ENCODE peak calls at places on chromosomes 11 and 22, in six cellular contexts. X is cardiac fibroblast, K is psoas muscle, V is mucosa of descending colon, G is spleen, L is kidney. C is an unnamed sample.

GRCh38 chr11:103055174-103055890 is 36.6 kb downstream of the DCUN1D5 start:
- DNase-seq in X (peak), K (no peak), V (no peak), G (no peak), L (no peak), C (no peak)

GRCh38 chr11:117011541-117011908 is 86.7 kb downstream of the SIK3 start:
- DNase-seq in X (peak), K (no peak), V (no peak), G (no peak), L (no peak), C (no peak)

GRCh38 chr22:27801197-27801615 is 350 bp downstream of the MN1 start:
- DNase-seq in X (peak), K (peak), V (peak), G (no peak), L (no peak), C (no peak)

GRCh38 chr22:27726726-27727449 is 74.7 kb downstream of the MN1 start:
- DNase-seq in X (peak), K (peak), V (peak), G (no peak), L (peak), C (peak)

GRCh38 chr11:93143186-93143585 is 54.6 kb downstream of the SLC36A4 start:
- DNase-seq in X (peak), K (no peak), V (no peak), G (no peak), L (no peak), C (no peak)

GRCh38 chr11:117010808-117011540 is 87.3 kb downstream of the SIK3 start:
- DNase-seq in X (peak), K (no peak), V (no peak), G (no peak), L (no peak), C (no peak)

GRCh38 chr11:118885319-118885718 is 1.6 kb downstream of the CXCR5 start:
- DNase-seq in X (no peak), K (no peak), V (no peak), G (no peak), L (no peak), C (no peak)

GRCh38 chr22:37179126-37179470 is 8.9 kb downstream of the C1QTNF6 start:
- DNase-seq in X (no peak), K (peak), V (no peak), G (no peak), L (no peak), C (no peak)

GRCh38 chr22:29658171-29658570 is 54.7 kb downstream of the NF2 start:
- DNase-seq in X (no peak), K (no peak), V (no peak), G (no peak), L (no peak), C (no peak)

GRCh38 chr22:41799486-41800347 is 762 bp upstream of the CCDC134 start:
- DNase-seq in X (peak), K (peak), V (peak), G (peak), L (peak), C (peak)

GRCh38 chr11:3939651-3940190 is 84.3 kb downstream of the STIM1 start:
- DNase-seq in X (peak), K (no peak), V (no peak), G (no peak), L (no peak), C (no peak)

GRCh38 chr22:39897841-39898240 is 3.0 kb upstream of the GRAP2 start:
- DNase-seq in X (no peak), K (no peak), V (no peak), G (no peak), L (no peak), C (no peak)

GRCh38 chr11:17077240-17077519 is 287 bp downstream of the RPS13 start:
- DNase-seq in X (no peak), K (no peak), V (no peak), G (no peak), L (no peak), C (no peak)

GRCh38 chr22:44247923-44248892 is 64.5 kb downstream of the SHISAL1 start:
- DNase-seq in X (no peak), K (no peak), V (no peak), G (no peak), L (no peak), C (no peak)

GRCh38 chr22:19621372-19622060 is 92.8 kb upstream of the SEPTIN5 start:
- DNase-seq in X (peak), K (no peak), V (no peak), G (no peak), L (peak), C (no peak)

C was measured in left colon.